ENCODE peak calls at places on chromosomes 11 and 22, in four cellular contexts. P, S, O and T are unnamed samples.

GRCh38 chr11:35077709-35078695 is 61.0 kb upstream of the CD44 start:
- DNase-seq in O (no peak), S (no peak), P (peak; percentile 46), T (peak; percentile 87)

GRCh38 chr11:26348776-26349175 is 16.8 kb downstream of the ANO3 start:
- DNase-seq in S (no peak), O (no peak), P (no peak), T (no peak)

GRCh38 chr22:22080270-22080669 is 97.7 kb upstream of the TOP3B start:
- DNase-seq in P (no peak), S (peak; percentile 44), O (no peak), T (no peak)

GRCh38 chr11:35073691-35074382 is 65.1 kb upstream of the CD44 start:
- DNase-seq in O (no peak), P (no peak), S (no peak), T (peak; percentile 39)

GRCh38 chr22:19179472-19180048 is 1.0 kb upstream of the SLC25A1 start:
- DNase-seq in P (peak; percentile 94), S (peak; percentile 85), O (no peak), T (peak; percentile 89)

GRCh38 chr22:49971232-49972162 is 10.9 kb downstream of the PIM3 start:
- DNase-seq in S (peak; percentile 49), P (peak; percentile 75), O (no peak), T (no peak)

GRCh38 chr11:100874203-100874602 is 187.1 kb downstream of the ARHGAP42 start:
- DNase-seq in S (no peak), P (peak; percentile 14), O (no peak), T (no peak)

GRCh38 chr11:5275369-5276110 is 5.8 kb upstream of the HBE1 start:
- DNase-seq in P (no peak), O (no peak), S (no peak), T (no peak)

GRCh38 chr22:23397008-23397617 is 183.0 kb downstream of the IGLL1 start:
- DNase-seq in O (no peak), S (no peak), P (no peak), T (no peak)

GRCh38 chr11:126398721-126399120 is 43.2 kb downstream of the ST3GAL4 start:
- DNase-seq in S (no peak), O (no peak), P (no peak), T (no peak)

GRCh38 chr11:107928767-107929507 is 689 bp downstream of the RAB39A start:
- DNase-seq in P (peak; percentile 42), S (peak; percentile 36), O (no peak), T (peak; percentile 49)

GRCh38 chr11:44525473-44526252 is 39.8 kb upstream of the CD82 start:
- DNase-seq in S (no peak), P (peak; percentile 60), O (no peak), T (no peak)

GRCh38 chr11:23990346-23990745 is 506.5 kb upstream of the LUZP2 start:
- DNase-seq in P (no peak), S (no peak), O (no peak), T (no peak)

GRCh38 chr11:33869511-33870422 is 22.1 kb downstream of the LMO2 start:
- DNase-seq in P (peak; percentile 82), S (no peak), O (no peak), T (peak; percentile 31)

GRCh38 chr11:121482231-121483129 is 29.7 kb upstream of the SORL1-AS1 start:
- DNase-seq in O (no peak), S (peak; percentile 15), P (no peak), T (peak; percentile 87)

GRCh38 chr11:62169448-62169847 is 20.6 kb upstream of the SCGB1D1 start:
- DNase-seq in S (no peak), O (no peak), P (no peak), T (no peak)

GRCh38 chr22:44802956-44803355 is 50.6 kb downstream of the ARHGAP8 start:
- DNase-seq in P (no peak), S (no peak), O (no peak), T (no peak)

GRCh38 chr11:122339661-122340060 is 223.6 kb upstream of the BLID start:
- DNase-seq in P (no peak), S (no peak), O (no peak), T (no peak)

GRCh38 chr11:32266611-32267010 is 168.7 kb downstream of the WT1 start:
- DNase-seq in O (no peak), S (no peak), P (no peak), T (no peak)